ENCODE peak calls at places on chromosomes 13 and 19, in ten cellular contexts. One of them, this sample, is unnamed.

GRCh38 chr13:20969182-20969581 is 66.6 kb upstream of the XPO4 start:
- DNase-seq in putamen: no peak
- DNase-seq in GM13977: no peak
- DNase-seq in PC-9: peak
- DNase-seq in non-pigmented ciliary epithelial cell: no peak
- DNase-seq in mucosa of descending colon: no peak
- DNase-seq in dermis microvascular lymphatic vessel endothelial cell: peak
- DNase-seq in HCT116: peak
- DNase-seq in GM10248: no peak
- DNase-seq in dorsolateral prefrontal cortex: no peak
- DNase-seq in this sample: no peak

GRCh38 chr13:50197705-50198104 is 182.5 kb downstream of the KCNRG start:
- DNase-seq in GM10248: no peak
- DNase-seq in HCT116: no peak
- DNase-seq in GM13977: no peak
- DNase-seq in dermis microvascular lymphatic vessel endothelial cell: no peak
- DNase-seq in non-pigmented ciliary epithelial cell: no peak
- DNase-seq in dorsolateral prefrontal cortex: no peak
- DNase-seq in putamen: no peak
- DNase-seq in PC-9: no peak
- DNase-seq in mucosa of descending colon: no peak
- DNase-seq in this sample: no peak

GRCh38 chr19:35883920-35884319 is 15.5 kb downstream of the APLP1 start:
- DNase-seq in putamen: no peak
- DNase-seq in dorsolateral prefrontal cortex: no peak
- DNase-seq in PC-9: no peak
- DNase-seq in HCT116: no peak
- DNase-seq in mucosa of descending colon: no peak
- DNase-seq in non-pigmented ciliary epithelial cell: no peak
- DNase-seq in GM13977: no peak
- DNase-seq in GM10248: no peak
- DNase-seq in dermis microvascular lymphatic vessel endothelial cell: no peak
- DNase-seq in this sample: no peak

GRCh38 chr13:91868351-91868750 is 469.9 kb downstream of the GPC5 start:
- DNase-seq in GM13977: no peak
- DNase-seq in dorsolateral prefrontal cortex: no peak
- DNase-seq in putamen: no peak
- DNase-seq in dermis microvascular lymphatic vessel endothelial cell: no peak
- DNase-seq in mucosa of descending colon: no peak
- DNase-seq in PC-9: no peak
- DNase-seq in HCT116: no peak
- DNase-seq in GM10248: no peak
- DNase-seq in non-pigmented ciliary epithelial cell: no peak
- DNase-seq in this sample: no peak

GRCh38 chr19:48400018-48400742 is 6.7 kb downstream of the GRIN2D start:
- DNase-seq in GM10248: peak
- DNase-seq in PC-9: peak
- DNase-seq in putamen: no peak
- DNase-seq in dorsolateral prefrontal cortex: no peak
- DNase-seq in non-pigmented ciliary epithelial cell: no peak
- DNase-seq in dermis microvascular lymphatic vessel endothelial cell: peak
- DNase-seq in mucosa of descending colon: peak
- DNase-seq in GM13977: peak
- DNase-seq in HCT116: peak
- DNase-seq in this sample: no peak

GRCh38 chr19:1468274-1469199 is 10.5 kb downstream of the C19orf25 start:
- DNase-seq in dermis microvascular lymphatic vessel endothelial cell: no peak
- DNase-seq in GM10248: no peak
- DNase-seq in GM13977: no peak
- DNase-seq in putamen: no peak
- DNase-seq in mucosa of descending colon: no peak
- DNase-seq in HCT116: no peak
- DNase-seq in non-pigmented ciliary epithelial cell: no peak
- DNase-seq in dorsolateral prefrontal cortex: no peak
- DNase-seq in PC-9: no peak
- DNase-seq in this sample: no peak

GRCh38 chr19:53094749-53095575 is 8.3 kb downstream of the ZNF160 start:
- DNase-seq in GM13977: no peak
- DNase-seq in GM10248: no peak
- DNase-seq in dermis microvascular lymphatic vessel endothelial cell: no peak
- DNase-seq in HCT116: no peak
- DNase-seq in putamen: no peak
- DNase-seq in mucosa of descending colon: no peak
- DNase-seq in PC-9: no peak
- DNase-seq in non-pigmented ciliary epithelial cell: no peak
- DNase-seq in dorsolateral prefrontal cortex: no peak
- DNase-seq in this sample: no peak

GRCh38 chr13:110057052-110057451 is 249.9 kb downstream of the COL4A1 start:
- DNase-seq in putamen: no peak
- DNase-seq in mucosa of descending colon: no peak
- DNase-seq in GM13977: no peak
- DNase-seq in GM10248: no peak
- DNase-seq in dorsolateral prefrontal cortex: no peak
- DNase-seq in HCT116: no peak
- DNase-seq in dermis microvascular lymphatic vessel endothelial cell: no peak
- DNase-seq in PC-9: no peak
- DNase-seq in non-pigmented ciliary epithelial cell: no peak
- DNase-seq in this sample: no peak

GRCh38 chr19:676007-676342 is 217 bp upstream of the FSTL3 start:
- DNase-seq in putamen: no peak
- DNase-seq in dorsolateral prefrontal cortex: no peak
- DNase-seq in GM10248: no peak
- DNase-seq in dermis microvascular lymphatic vessel endothelial cell: no peak
- DNase-seq in HCT116: no peak
- DNase-seq in non-pigmented ciliary epithelial cell: no peak
- DNase-seq in mucosa of descending colon: no peak
- DNase-seq in PC-9: no peak
- DNase-seq in GM13977: no peak
- DNase-seq in this sample: no peak

GRCh38 chr13:24081388-24081787 is 79.1 kb upstream of the SPATA13 start:
- DNase-seq in dermis microvascular lymphatic vessel endothelial cell: no peak
- DNase-seq in HCT116: no peak
- DNase-seq in GM10248: no peak
- DNase-seq in GM13977: no peak
- DNase-seq in mucosa of descending colon: no peak
- DNase-seq in non-pigmented ciliary epithelial cell: no peak
- DNase-seq in putamen: no peak
- DNase-seq in PC-9: no peak
- DNase-seq in dorsolateral prefrontal cortex: no peak
- DNase-seq in this sample: no peak

GRCh38 chr13:26037302-26037701 is 14.5 kb downstream of the SHISA2 start:
- DNase-seq in dorsolateral prefrontal cortex: peak
- DNase-seq in HCT116: peak
- DNase-seq in dermis microvascular lymphatic vessel endothelial cell: peak
- DNase-seq in putamen: peak
- DNase-seq in GM10248: no peak
- DNase-seq in PC-9: no peak
- DNase-seq in GM13977: no peak
- DNase-seq in non-pigmented ciliary epithelial cell: no peak
- DNase-seq in mucosa of descending colon: no peak
- DNase-seq in this sample: peak

GRCh38 chr13:97904059-97904458 is 49.4 kb upstream of the IPO5 start:
- DNase-seq in putamen: no peak
- DNase-seq in PC-9: no peak
- DNase-seq in GM10248: no peak
- DNase-seq in mucosa of descending colon: no peak
- DNase-seq in HCT116: no peak
- DNase-seq in non-pigmented ciliary epithelial cell: no peak
- DNase-seq in dermis microvascular lymphatic vessel endothelial cell: no peak
- DNase-seq in GM13977: no peak
- DNase-seq in dorsolateral prefrontal cortex: peak
- DNase-seq in this sample: no peak

GRCh38 chr13:24100152-24100551 is 60.4 kb upstream of the SPATA13 start:
- DNase-seq in GM10248: no peak
- DNase-seq in mucosa of descending colon: no peak
- DNase-seq in GM13977: no peak
- DNase-seq in PC-9: no peak
- DNase-seq in dermis microvascular lymphatic vessel endothelial cell: no peak
- DNase-seq in putamen: no peak
- DNase-seq in HCT116: no peak
- DNase-seq in non-pigmented ciliary epithelial cell: no peak
- DNase-seq in dorsolateral prefrontal cortex: no peak
- DNase-seq in this sample: no peak

GRCh38 chr13:58827904-58828303 is 1196.4 kb downstream of the PCDH17 start:
- DNase-seq in putamen: no peak
- DNase-seq in non-pigmented ciliary epithelial cell: no peak
- DNase-seq in HCT116: no peak
- DNase-seq in GM13977: no peak
- DNase-seq in mucosa of descending colon: no peak
- DNase-seq in dorsolateral prefrontal cortex: no peak
- DNase-seq in GM10248: no peak
- DNase-seq in PC-9: no peak
- DNase-seq in dermis microvascular lymphatic vessel endothelial cell: no peak
- DNase-seq in this sample: no peak

GRCh38 chr19:4829001-4829712 is 2.4 kb downstream of the TICAM1 start:
- DNase-seq in GM13977: peak
- DNase-seq in dorsolateral prefrontal cortex: no peak
- DNase-seq in PC-9: no peak
- DNase-seq in HCT116: no peak
- DNase-seq in putamen: no peak
- DNase-seq in GM10248: peak
- DNase-seq in mucosa of descending colon: no peak
- DNase-seq in dermis microvascular lymphatic vessel endothelial cell: peak
- DNase-seq in non-pigmented ciliary epithelial cell: no peak
- DNase-seq in this sample: peak

GRCh38 chr13:67229438-67230242 is 496 bp downstream of the PCDH9 start:
- DNase-seq in dorsolateral prefrontal cortex: no peak
- DNase-seq in mucosa of descending colon: no peak
- DNase-seq in GM13977: peak
- DNase-seq in GM10248: no peak
- DNase-seq in PC-9: no peak
- DNase-seq in HCT116: no peak
- DNase-seq in putamen: no peak
- DNase-seq in dermis microvascular lymphatic vessel endothelial cell: peak
- DNase-seq in non-pigmented ciliary epithelial cell: no peak
- DNase-seq in this sample: no peak

GRCh38 chr13:60147361-60147760 is 16.4 kb downstream of the DIAPH3 start:
- DNase-seq in putamen: no peak
- DNase-seq in PC-9: no peak
- DNase-seq in mucosa of descending colon: no peak
- DNase-seq in dermis microvascular lymphatic vessel endothelial cell: no peak
- DNase-seq in non-pigmented ciliary epithelial cell: no peak
- DNase-seq in GM10248: no peak
- DNase-seq in dorsolateral prefrontal cortex: no peak
- DNase-seq in HCT116: no peak
- DNase-seq in GM13977: no peak
- DNase-seq in this sample: no peak

GRCh38 chr19:34365463-34366401 is 736 bp downstream of the GPI start:
- DNase-seq in non-pigmented ciliary epithelial cell: no peak
- DNase-seq in dermis microvascular lymphatic vessel endothelial cell: peak
- DNase-seq in PC-9: no peak
- DNase-seq in putamen: no peak
- DNase-seq in GM13977: no peak
- DNase-seq in mucosa of descending colon: peak
- DNase-seq in dorsolateral prefrontal cortex: peak
- DNase-seq in HCT116: no peak
- DNase-seq in GM10248: peak
- DNase-seq in this sample: peak

GRCh38 chr19:694481-695349 is 537 bp downstream of the PRSS57 start:
- DNase-seq in non-pigmented ciliary epithelial cell: no peak
- DNase-seq in PC-9: no peak
- DNase-seq in dermis microvascular lymphatic vessel endothelial cell: no peak
- DNase-seq in putamen: no peak
- DNase-seq in HCT116: no peak
- DNase-seq in GM10248: no peak
- DNase-seq in dorsolateral prefrontal cortex: no peak
- DNase-seq in mucosa of descending colon: no peak
- DNase-seq in GM13977: no peak
- DNase-seq in this sample: no peak

GRCh38 chr13:32838985-32839384 is 177.2 kb upstream of the KL start:
- DNase-seq in non-pigmented ciliary epithelial cell: no peak
- DNase-seq in dermis microvascular lymphatic vessel endothelial cell: no peak
- DNase-seq in HCT116: no peak
- DNase-seq in GM10248: peak
- DNase-seq in mucosa of descending colon: no peak
- DNase-seq in GM13977: peak
- DNase-seq in putamen: no peak
- DNase-seq in dorsolateral prefrontal cortex: no peak
- DNase-seq in PC-9: peak
- DNase-seq in this sample: no peak

GRCh38 chr19:1133471-1133929 is 29.7 kb downstream of the GPX4 start:
- DNase-seq in dermis microvascular lymphatic vessel endothelial cell: no peak
- DNase-seq in GM13977: peak
- DNase-seq in dorsolateral prefrontal cortex: no peak
- DNase-seq in PC-9: no peak
- DNase-seq in putamen: no peak
- DNase-seq in HCT116: peak
- DNase-seq in non-pigmented ciliary epithelial cell: no peak
- DNase-seq in GM10248: peak
- DNase-seq in mucosa of descending colon: peak
- DNase-seq in this sample: peak

GRCh38 chr19:9700229-9700981 is 25.5 kb upstream of the ZNF562 start:
- DNase-seq in GM13977: no peak
- DNase-seq in mucosa of descending colon: no peak
- DNase-seq in PC-9: no peak
- DNase-seq in dorsolateral prefrontal cortex: no peak
- DNase-seq in putamen: no peak
- DNase-seq in dermis microvascular lymphatic vessel endothelial cell: no peak
- DNase-seq in HCT116: no peak
- DNase-seq in GM10248: no peak
- DNase-seq in non-pigmented ciliary epithelial cell: no peak
- DNase-seq in this sample: no peak

GRCh38 chr19:16338470-16339360 is 14.1 kb downstream of the KLF2 start:
- DNase-seq in PC-9: peak
- DNase-seq in HCT116: peak
- DNase-seq in putamen: no peak
- DNase-seq in mucosa of descending colon: no peak
- DNase-seq in GM13977: peak
- DNase-seq in dermis microvascular lymphatic vessel endothelial cell: peak
- DNase-seq in non-pigmented ciliary epithelial cell: peak
- DNase-seq in GM10248: peak
- DNase-seq in dorsolateral prefrontal cortex: no peak
- DNase-seq in this sample: peak

GRCh38 chr19:50204811-50205675 is 1.6 kb downstream of the MYH14 start:
- DNase-seq in dermis microvascular lymphatic vessel endothelial cell: no peak
- DNase-seq in mucosa of descending colon: peak
- DNase-seq in dorsolateral prefrontal cortex: no peak
- DNase-seq in non-pigmented ciliary epithelial cell: no peak
- DNase-seq in GM13977: peak
- DNase-seq in HCT116: peak
- DNase-seq in GM10248: no peak
- DNase-seq in PC-9: peak
- DNase-seq in putamen: no peak
- DNase-seq in this sample: peak

GRCh38 chr19:55601127-55601526 is 1.0 kb downstream of the ZNF524 start:
- DNase-seq in GM13977: no peak
- DNase-seq in dorsolateral prefrontal cortex: no peak
- DNase-seq in non-pigmented ciliary epithelial cell: no peak
- DNase-seq in mucosa of descending colon: no peak
- DNase-seq in dermis microvascular lymphatic vessel endothelial cell: no peak
- DNase-seq in GM10248: no peak
- DNase-seq in putamen: no peak
- DNase-seq in PC-9: peak
- DNase-seq in HCT116: no peak
- DNase-seq in this sample: no peak

GRCh38 chr13:101416181-101417042 is at the start of gene NALCN:
- DNase-seq in GM13977: peak
- DNase-seq in HCT116: no peak
- DNase-seq in GM10248: no peak
- DNase-seq in dorsolateral prefrontal cortex: peak
- DNase-seq in putamen: peak
- DNase-seq in dermis microvascular lymphatic vessel endothelial cell: peak
- DNase-seq in non-pigmented ciliary epithelial cell: no peak
- DNase-seq in PC-9: peak
- DNase-seq in mucosa of descending colon: no peak
- DNase-seq in this sample: no peak

GRCh38 chr13:28505543-28506135 is 10.7 kb upstream of the FLT1 start:
- DNase-seq in dorsolateral prefrontal cortex: no peak
- DNase-seq in PC-9: no peak
- DNase-seq in GM13977: no peak
- DNase-seq in mucosa of descending colon: no peak
- DNase-seq in non-pigmented ciliary epithelial cell: no peak
- DNase-seq in putamen: no peak
- DNase-seq in dermis microvascular lymphatic vessel endothelial cell: peak
- DNase-seq in HCT116: no peak
- DNase-seq in GM10248: no peak
- DNase-seq in this sample: no peak

GRCh38 chr13:34971473-34971872 is 29.4 kb downstream of the NBEA start:
- DNase-seq in PC-9: no peak
- DNase-seq in dorsolateral prefrontal cortex: no peak
- DNase-seq in GM10248: no peak
- DNase-seq in GM13977: no peak
- DNase-seq in putamen: no peak
- DNase-seq in non-pigmented ciliary epithelial cell: no peak
- DNase-seq in mucosa of descending colon: no peak
- DNase-seq in HCT116: no peak
- DNase-seq in dermis microvascular lymphatic vessel endothelial cell: no peak
- DNase-seq in this sample: no peak

This sample was measured in germinal center.